ENCODE peak calls at places on chromosome 15, in nine cellular contexts. W is putamen, S is EL, I is brain microvascular endothelial cell, M is anterior cingulate cortex, B is WERI-Rb-1, U is MCF 10A, Z is skeletal muscle cell, L is HepG2. K is an unnamed sample.

GRCh38 chr15:85048430-85048829 is 66.8 kb downstream of the PDE8A start:
- DNase-seq in B (no peak), L (no peak), M (no peak), W (no peak), Z (no peak), S (peak), U (no peak), I (peak), K (no peak)

GRCh38 chr15:77415450-77416448 is 4.2 kb downstream of the PEAK1 start:
- DNase-seq in M (no peak), Z (peak), L (no peak), W (no peak), U (peak), S (peak), I (no peak), B (no peak), K (no peak)

GRCh38 chr15:101568304-101568703 is 78.8 kb upstream of the PCSK6 start:
- DNase-seq in U (no peak), L (no peak), M (no peak), W (no peak), Z (no peak), B (no peak), S (peak), I (peak), K (no peak)

GRCh38 chr15:75307778-75308390 is 25.2 kb downstream of the GOLGA6D start:
- DNase-seq in B (peak), I (peak), Z (no peak), L (peak), M (no peak), S (peak), W (no peak), U (peak), K (no peak)

GRCh38 chr15:72340366-72340765 is 20.4 kb upstream of the CELF6 start:
- DNase-seq in I (no peak), W (no peak), M (no peak), S (peak), B (no peak), L (no peak), U (no peak), Z (no peak), K (no peak)

GRCh38 chr15:52653451-52653964 is 25.7 kb downstream of the ATOSA start:
- DNase-seq in S (peak), B (no peak), L (no peak), U (peak), I (peak), W (no peak), Z (peak), M (no peak), K (no peak)

GRCh38 chr15:40252438-40253178 is 13.7 kb downstream of the PAK6 start:
- DNase-seq in I (no peak), Z (no peak), W (no peak), B (no peak), S (no peak), U (no peak), L (no peak), M (no peak), K (no peak)

GRCh38 chr15:67133738-67134576 is 68.6 kb downstream of the SMAD3 start:
- DNase-seq in B (no peak), M (no peak), S (no peak), L (no peak), W (no peak), Z (peak), U (no peak), I (peak), K (no peak)

GRCh38 chr15:81270781-81271491 is 53.0 kb downstream of the STARD5 start:
- DNase-seq in W (peak), L (no peak), M (no peak), Z (no peak), I (peak), U (no peak), S (peak), B (peak), K (no peak)

GRCh38 chr15:101813803-101814534 is 2.0 kb downstream of the OR4F15 start:
- DNase-seq in L (no peak), M (no peak), B (no peak), Z (no peak), W (no peak), U (no peak), I (no peak), S (peak), K (no peak)

GRCh38 chr15:36917411-36918267 is 182.7 kb downstream of the MEIS2 start:
- DNase-seq in L (no peak), S (no peak), I (no peak), M (no peak), B (no peak), U (no peak), W (no peak), Z (no peak), K (no peak)

GRCh38 chr15:70533931-70534742 is 229.2 kb downstream of the UACA start:
- DNase-seq in L (no peak), W (no peak), I (no peak), Z (no peak), U (no peak), M (no peak), B (no peak), S (peak), K (no peak)

GRCh38 chr15:76123031-76123430 is 63.2 kb downstream of the TMEM266 start:
- DNase-seq in L (no peak), I (no peak), S (no peak), M (no peak), U (no peak), W (no peak), B (no peak), Z (no peak), K (no peak)

GRCh38 chr15:48498828-48499227 is 146.7 kb downstream of the FBN1 start:
- DNase-seq in M (no peak), L (no peak), B (no peak), Z (no peak), I (no peak), S (no peak), W (no peak), U (no peak), K (no peak)

K was measured in nucleus accumbens.